ENCODE peak calls at places on chromosomes 7 and 10, in nine cellular contexts. One of them, this sample, is unnamed.

GRCh38 chr10:103828107-103828506 is 27.3 kb downstream of the SH3PXD2A start:
- DNase-seq in cardiac fibroblast: no peak
- DNase-seq in ovary: no peak
- DNase-seq in fibroblast of the aortic adventitia: no peak
- DNase-seq in nephron progenitor cell: no peak
- DNase-seq in HFF-Myc: no peak
- DNase-seq in ascending aorta: no peak
- DNase-seq in endothelial cell of umbilical vein: no peak
- DNase-seq in foreskin fibroblast: no peak
- DNase-seq in this sample: no peak

GRCh38 chr7:19648791-19649190 is 60.0 kb downstream of the POLR1F start:
- DNase-seq in cardiac fibroblast: peak
- DNase-seq in ovary: no peak
- DNase-seq in fibroblast of the aortic adventitia: no peak
- DNase-seq in nephron progenitor cell: no peak
- DNase-seq in HFF-Myc: no peak
- DNase-seq in ascending aorta: no peak
- DNase-seq in endothelial cell of umbilical vein: no peak
- DNase-seq in foreskin fibroblast: peak
- DNase-seq in this sample: no peak

GRCh38 chr10:88389456-88389855 is 193.7 kb downstream of the RNLS start:
- DNase-seq in cardiac fibroblast: peak
- DNase-seq in ovary: peak
- DNase-seq in fibroblast of the aortic adventitia: peak
- DNase-seq in nephron progenitor cell: peak
- DNase-seq in HFF-Myc: peak
- DNase-seq in ascending aorta: peak
- DNase-seq in endothelial cell of umbilical vein: peak
- DNase-seq in foreskin fibroblast: peak
- DNase-seq in this sample: no peak

GRCh38 chr10:127790165-127790564 is 53.2 kb downstream of the FOXI2 start:
- DNase-seq in cardiac fibroblast: no peak
- DNase-seq in ovary: no peak
- DNase-seq in fibroblast of the aortic adventitia: no peak
- DNase-seq in nephron progenitor cell: no peak
- DNase-seq in HFF-Myc: no peak
- DNase-seq in ascending aorta: no peak
- DNase-seq in endothelial cell of umbilical vein: no peak
- DNase-seq in foreskin fibroblast: no peak
- DNase-seq in this sample: no peak

GRCh38 chr7:79495544-79496272 is 42.2 kb upstream of the MAGI2 start:
- DNase-seq in cardiac fibroblast: peak
- DNase-seq in ovary: no peak
- DNase-seq in fibroblast of the aortic adventitia: peak
- DNase-seq in nephron progenitor cell: no peak
- DNase-seq in HFF-Myc: peak
- DNase-seq in ascending aorta: no peak
- DNase-seq in endothelial cell of umbilical vein: no peak
- DNase-seq in foreskin fibroblast: peak
- DNase-seq in this sample: no peak

GRCh38 chr10:114276671-114277070 is 37.6 kb downstream of the VWA2 start:
- DNase-seq in cardiac fibroblast: no peak
- DNase-seq in ovary: no peak
- DNase-seq in fibroblast of the aortic adventitia: no peak
- DNase-seq in nephron progenitor cell: no peak
- DNase-seq in HFF-Myc: no peak
- DNase-seq in ascending aorta: no peak
- DNase-seq in endothelial cell of umbilical vein: no peak
- DNase-seq in foreskin fibroblast: no peak
- DNase-seq in this sample: no peak

GRCh38 chr7:101308245-101309085 is 13.1 kb downstream of the IFT22 start:
- DNase-seq in cardiac fibroblast: peak
- DNase-seq in ovary: peak
- DNase-seq in fibroblast of the aortic adventitia: peak
- DNase-seq in nephron progenitor cell: peak
- DNase-seq in HFF-Myc: peak
- DNase-seq in ascending aorta: no peak
- DNase-seq in endothelial cell of umbilical vein: peak
- DNase-seq in foreskin fibroblast: peak
- DNase-seq in this sample: peak

GRCh38 chr7:80145780-80146422 is 11.3 kb downstream of the GNAI1 start:
- DNase-seq in cardiac fibroblast: peak
- DNase-seq in ovary: no peak
- DNase-seq in fibroblast of the aortic adventitia: peak
- DNase-seq in nephron progenitor cell: no peak
- DNase-seq in HFF-Myc: peak
- DNase-seq in ascending aorta: no peak
- DNase-seq in endothelial cell of umbilical vein: peak
- DNase-seq in foreskin fibroblast: peak
- DNase-seq in this sample: no peak

GRCh38 chr10:83806716-83807115 is 332.6 kb upstream of the GHITM start:
- DNase-seq in cardiac fibroblast: no peak
- DNase-seq in ovary: no peak
- DNase-seq in fibroblast of the aortic adventitia: no peak
- DNase-seq in nephron progenitor cell: no peak
- DNase-seq in HFF-Myc: no peak
- DNase-seq in ascending aorta: no peak
- DNase-seq in endothelial cell of umbilical vein: no peak
- DNase-seq in foreskin fibroblast: no peak
- DNase-seq in this sample: no peak

GRCh38 chr10:83801983-83802382 is 337.3 kb upstream of the GHITM start:
- DNase-seq in cardiac fibroblast: no peak
- DNase-seq in ovary: no peak
- DNase-seq in fibroblast of the aortic adventitia: no peak
- DNase-seq in nephron progenitor cell: no peak
- DNase-seq in HFF-Myc: no peak
- DNase-seq in ascending aorta: no peak
- DNase-seq in endothelial cell of umbilical vein: no peak
- DNase-seq in foreskin fibroblast: no peak
- DNase-seq in this sample: no peak
- TF ChIP-seq CTCF in cardiac fibroblast: no peak
- TF ChIP-seq CTCF in ovary: no peak
- TF ChIP-seq CTCF in fibroblast of the aortic adventitia: no peak
- TF ChIP-seq CTCF in nephron progenitor cell: no peak
- TF ChIP-seq CTCF in HFF-Myc: no peak
- TF ChIP-seq CTCF in ascending aorta: no peak
- TF ChIP-seq CTCF in endothelial cell of umbilical vein: no peak
- TF ChIP-seq CTCF in foreskin fibroblast: no peak
- TF ChIP-seq CTCF in this sample: no peak

GRCh38 chr7:157463245-157463644 is 126.4 kb downstream of the DNAJB6 start:
- DNase-seq in cardiac fibroblast: no peak
- DNase-seq in ovary: no peak
- DNase-seq in fibroblast of the aortic adventitia: no peak
- DNase-seq in nephron progenitor cell: no peak
- DNase-seq in HFF-Myc: no peak
- DNase-seq in ascending aorta: peak
- DNase-seq in endothelial cell of umbilical vein: no peak
- DNase-seq in foreskin fibroblast: no peak
- DNase-seq in this sample: no peak
- TF ChIP-seq CTCF in cardiac fibroblast: no peak
- TF ChIP-seq CTCF in ovary: no peak
- TF ChIP-seq CTCF in fibroblast of the aortic adventitia: no peak
- TF ChIP-seq CTCF in nephron progenitor cell: no peak
- TF ChIP-seq CTCF in HFF-Myc: no peak
- TF ChIP-seq CTCF in ascending aorta: no peak
- TF ChIP-seq CTCF in endothelial cell of umbilical vein: no peak
- TF ChIP-seq CTCF in foreskin fibroblast: no peak
- TF ChIP-seq CTCF in this sample: no peak

DNA sequence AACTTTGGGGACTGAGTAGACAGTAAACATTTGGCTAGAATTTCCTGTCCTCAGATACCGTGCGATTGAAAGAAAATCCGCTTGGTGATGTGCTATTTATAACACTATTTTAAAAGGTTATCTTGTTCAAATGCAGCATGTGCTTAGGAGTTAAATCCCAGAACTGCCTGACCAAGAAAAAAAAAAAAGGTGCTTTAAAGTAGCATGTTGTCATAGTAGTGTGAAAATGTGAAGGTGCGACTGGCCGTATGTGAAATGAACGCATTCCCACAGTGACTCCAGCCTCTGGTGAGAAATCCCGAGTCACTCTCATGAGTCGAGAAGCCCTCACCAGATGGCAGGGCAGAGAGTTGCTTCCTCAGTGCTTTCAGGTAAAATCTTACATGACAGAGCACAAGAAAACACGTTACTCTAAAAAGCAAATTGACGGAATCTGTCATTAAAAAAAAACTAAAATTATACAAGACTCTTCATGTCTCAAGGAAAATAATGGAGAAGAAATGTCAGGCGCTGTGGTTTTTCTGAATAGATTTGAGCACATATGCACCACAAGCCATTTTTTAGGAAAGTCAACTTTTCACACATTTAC is 18.4 kb upstream of the KLF6 start:
- DNase-seq in cardiac fibroblast: no peak
- DNase-seq in ovary: no peak
- DNase-seq in fibroblast of the aortic adventitia: no peak
- DNase-seq in nephron progenitor cell: no peak
- DNase-seq in HFF-Myc: no peak
- DNase-seq in ascending aorta: no peak
- DNase-seq in endothelial cell of umbilical vein: no peak
- DNase-seq in foreskin fibroblast: peak
- DNase-seq in this sample: no peak
- TF ChIP-seq CTCF in cardiac fibroblast: no peak
- TF ChIP-seq CTCF in ovary: no peak
- TF ChIP-seq CTCF in fibroblast of the aortic adventitia: no peak
- TF ChIP-seq CTCF in nephron progenitor cell: no peak
- TF ChIP-seq CTCF in HFF-Myc: no peak
- TF ChIP-seq CTCF in ascending aorta: no peak
- TF ChIP-seq CTCF in endothelial cell of umbilical vein: no peak
- TF ChIP-seq CTCF in foreskin fibroblast: no peak
- TF ChIP-seq CTCF in this sample: no peak

DNA sequence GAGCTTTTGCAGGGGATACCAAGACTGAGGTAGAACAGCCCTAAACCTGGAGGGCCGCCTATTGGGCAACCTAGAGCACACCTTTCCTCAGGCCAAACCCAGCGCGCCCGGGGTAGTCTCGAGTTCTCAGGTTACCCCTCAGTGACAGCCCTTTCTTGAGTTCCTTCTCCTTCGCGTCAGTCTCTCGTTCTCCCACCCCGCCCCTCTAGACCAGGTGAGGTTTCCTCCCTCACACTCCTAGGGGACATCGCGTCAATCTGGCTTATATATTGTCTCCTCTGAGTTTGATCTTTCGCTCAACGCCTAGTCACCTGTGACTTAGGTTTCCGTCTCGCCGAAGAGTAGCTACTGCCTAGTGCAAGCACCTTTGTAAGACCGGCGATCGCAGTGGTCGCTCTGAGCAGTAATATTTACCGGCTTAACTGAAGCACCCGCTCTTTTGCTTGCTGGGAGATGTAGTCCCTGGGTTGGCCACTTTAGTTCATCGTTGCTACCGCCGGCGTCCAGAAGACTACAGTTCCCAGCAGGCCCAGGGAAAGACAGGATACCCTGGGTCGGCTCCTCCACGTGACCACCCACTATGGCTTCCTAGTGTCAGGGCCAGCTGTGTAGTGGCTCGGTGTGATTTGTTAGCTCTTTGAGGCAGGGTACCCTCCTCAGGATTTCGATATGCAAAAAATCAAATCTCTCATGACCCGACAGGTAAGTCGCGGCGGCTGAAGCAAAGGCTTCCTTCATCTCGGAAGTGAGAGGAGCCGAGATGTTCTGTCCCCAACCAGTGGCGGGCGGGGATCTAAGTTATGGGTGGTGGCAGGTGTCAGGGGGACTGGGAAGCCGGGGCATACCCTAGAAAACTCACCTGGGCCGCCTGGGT is at the start of gene VPS50:
- DNase-seq in cardiac fibroblast: peak
- DNase-seq in ovary: peak
- DNase-seq in fibroblast of the aortic adventitia: peak
- DNase-seq in nephron progenitor cell: peak
- DNase-seq in HFF-Myc: peak
- DNase-seq in ascending aorta: peak
- DNase-seq in endothelial cell of umbilical vein: peak
- DNase-seq in foreskin fibroblast: peak
- DNase-seq in this sample: peak
- TF ChIP-seq CTCF in cardiac fibroblast: no peak
- TF ChIP-seq CTCF in ovary: no peak
- TF ChIP-seq CTCF in fibroblast of the aortic adventitia: no peak
- TF ChIP-seq CTCF in nephron progenitor cell: no peak
- TF ChIP-seq CTCF in HFF-Myc: no peak
- TF ChIP-seq CTCF in ascending aorta: no peak
- TF ChIP-seq CTCF in endothelial cell of umbilical vein: no peak
- TF ChIP-seq CTCF in foreskin fibroblast: no peak
- TF ChIP-seq CTCF in this sample: no peak